ENCODE peak calls at places on chromosomes 13 and 19, in nine cellular contexts. D, H, S, N, E, M, B, F and A are unnamed samples.

GRCh38 chr13:36769126-36769525 is 49.9 kb upstream of the RFXAP start:
- DNase-seq in D (no peak), H (no peak), S (no peak), N (no peak), E (no peak), M (no peak), B (no peak), F (no peak), A (no peak)

GRCh38 chr13:113732961-113733950 is 25.8 kb upstream of the TMEM255B start:
- DNase-seq in D (no peak), H (no peak), S (no peak), N (no peak), E (peak; percentile 9), M (peak; percentile 24), B (no peak), F (peak; percentile 47), A (no peak)

GRCh38 chr13:100811906-100812305 is 137.3 kb upstream of the TMTC4 start:
- DNase-seq in D (no peak), H (no peak), S (no peak), N (no peak), E (no peak), M (no peak), B (no peak), F (no peak), A (no peak)

GRCh38 chr13:110382229-110382628 is 75.1 kb downstream of the COL4A2 start:
- DNase-seq in D (no peak), H (peak; percentile 87), S (no peak), N (no peak), E (no peak), M (no peak), B (no peak), F (no peak), A (no peak)

GRCh38 chr19:29328586-29328985 is 115.6 kb upstream of the UQCRFS1 start:
- DNase-seq in D (no peak), H (no peak), S (no peak), N (no peak), E (no peak), M (no peak), B (no peak), F (no peak), A (no peak)

GRCh38 chr13:25575562-25575961 is 203.8 kb downstream of the ATP8A2 start:
- DNase-seq in D (no peak), H (no peak), S (no peak), N (no peak), E (no peak), M (no peak), B (no peak), F (no peak), A (no peak)

GRCh38 chr19:33233056-33233873 is 7.6 kb upstream of the SLC7A10 start:
- DNase-seq in D (no peak), H (no peak), S (no peak), N (no peak), E (no peak), M (no peak), B (no peak), F (no peak), A (no peak)

GRCh38 chr13:49810464-49810824 is 18.0 kb upstream of the KPNA3 start:
- DNase-seq in D (no peak), H (no peak), S (no peak), N (no peak), E (no peak), M (no peak), B (peak; percentile 45), F (no peak), A (no peak)

GRCh38 chr19:14363203-14364097 is 17.8 kb upstream of the ADGRE5 start:
- DNase-seq in D (peak; percentile 94), H (peak; percentile 92), S (peak; percentile 88), N (peak; percentile 31), E (peak; percentile 51), M (peak; percentile 84), B (peak; percentile 69), F (no peak), A (peak; percentile 78)

GRCh38 chr19:19270749-19271571 is 2.1 kb downstream of the TM6SF2 start:
- DNase-seq in D (no peak), H (peak; percentile 60), S (no peak), N (no peak), E (no peak), M (no peak), B (no peak), F (no peak), A (no peak)

GRCh38 chr13:114313061-114313860 is 1.0 kb upstream of the CHAMP1 start:
- DNase-seq in D (no peak), H (peak; percentile 80), S (no peak), N (peak; percentile 18), E (no peak), M (no peak), B (no peak), F (no peak), A (no peak)

GRCh38 chr19:29216021-29216420 is 3.1 kb upstream of the UQCRFS1 start:
- DNase-seq in D (peak; percentile 24), H (no peak), S (no peak), N (no peak), E (no peak), M (no peak), B (no peak), F (no peak), A (no peak)

GRCh38 chr13:93309886-93310520 is 83.4 kb downstream of the GPC6 start:
- DNase-seq in D (no peak), H (peak; percentile 86), S (no peak), N (no peak), E (no peak), M (no peak), B (peak; percentile 48), F (no peak), A (no peak)

GRCh38 chr19:491146-491741 is 5.0 kb upstream of the MADCAM1 start:
- DNase-seq in D (peak; percentile 48), H (peak; percentile 37), S (no peak), N (peak; percentile 42), E (no peak), M (no peak), B (peak; percentile 26), F (peak; percentile 63), A (peak; percentile 81)

GRCh38 chr13:75432045-75432444 is 49.9 kb downstream of the TBC1D4 start:
- DNase-seq in D (peak; percentile 24), H (no peak), S (no peak), N (no peak), E (no peak), M (no peak), B (no peak), F (no peak), A (no peak)

GRCh38 chr19:5492813-5493409 is 37.7 kb downstream of the ZNRF4 start:
- DNase-seq in D (no peak), H (peak; percentile 84), S (no peak), N (no peak), E (no peak), M (no peak), B (no peak), F (no peak), A (no peak)

GRCh38 chr13:93146584-93147292 is 79.9 kb upstream of the GPC6 start:
- DNase-seq in D (no peak), H (no peak), S (no peak), N (no peak), E (no peak), M (no peak), B (peak; percentile 28), F (no peak), A (no peak)

DNA sequence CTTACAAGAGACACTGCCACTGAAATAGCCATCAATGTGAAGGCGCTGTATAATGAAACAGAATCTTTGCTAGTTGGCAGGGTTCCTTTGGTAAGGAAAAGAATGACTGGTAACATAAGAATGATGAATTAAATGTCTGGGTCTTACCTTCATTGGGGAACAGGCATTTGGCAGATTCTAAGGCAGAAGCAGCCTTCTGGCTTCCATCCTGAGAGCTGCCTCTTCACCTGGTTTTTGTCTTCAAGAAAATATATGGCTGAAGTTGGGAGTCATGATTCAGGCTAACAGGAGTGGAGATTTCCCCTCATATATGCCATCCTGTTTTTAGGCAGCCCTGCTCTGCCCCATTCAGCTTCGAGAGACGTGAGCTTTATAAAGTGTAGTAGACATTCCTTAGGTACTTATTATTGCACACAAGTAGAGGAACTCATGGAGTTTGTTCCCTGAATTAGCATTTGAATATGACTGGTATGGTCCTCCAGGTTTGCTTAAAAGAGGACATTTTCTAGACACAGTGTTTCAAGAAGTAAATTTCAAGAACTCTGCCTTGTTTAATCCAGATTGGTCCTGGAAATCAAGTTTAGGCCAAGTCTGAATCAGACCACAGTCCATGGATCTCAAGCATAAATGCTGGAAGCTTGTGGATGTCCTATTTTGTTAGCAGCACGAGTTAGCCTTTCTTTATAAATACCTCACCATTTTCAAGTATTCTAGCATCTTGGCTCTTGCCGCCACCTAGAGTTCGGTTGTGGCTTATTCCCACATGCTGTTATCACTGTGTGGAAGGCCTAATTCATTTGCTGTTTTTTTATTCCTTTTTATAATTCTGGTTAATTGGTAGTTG is 56.2 kb upstream of the AKAP11 start:
- DNase-seq in D (peak; percentile 77), H (peak; percentile 26), S (no peak), N (no peak), E (no peak), M (no peak), B (peak; percentile 55), F (no peak), A (no peak)
- TF ChIP-seq CTCF in D (peak; percentile 87), H (peak; percentile 70), S (peak; percentile 38), N (no peak), E (peak; percentile 15), M (peak; percentile 43), B (peak; percentile 68), F (no peak), A (no peak)

DNA sequence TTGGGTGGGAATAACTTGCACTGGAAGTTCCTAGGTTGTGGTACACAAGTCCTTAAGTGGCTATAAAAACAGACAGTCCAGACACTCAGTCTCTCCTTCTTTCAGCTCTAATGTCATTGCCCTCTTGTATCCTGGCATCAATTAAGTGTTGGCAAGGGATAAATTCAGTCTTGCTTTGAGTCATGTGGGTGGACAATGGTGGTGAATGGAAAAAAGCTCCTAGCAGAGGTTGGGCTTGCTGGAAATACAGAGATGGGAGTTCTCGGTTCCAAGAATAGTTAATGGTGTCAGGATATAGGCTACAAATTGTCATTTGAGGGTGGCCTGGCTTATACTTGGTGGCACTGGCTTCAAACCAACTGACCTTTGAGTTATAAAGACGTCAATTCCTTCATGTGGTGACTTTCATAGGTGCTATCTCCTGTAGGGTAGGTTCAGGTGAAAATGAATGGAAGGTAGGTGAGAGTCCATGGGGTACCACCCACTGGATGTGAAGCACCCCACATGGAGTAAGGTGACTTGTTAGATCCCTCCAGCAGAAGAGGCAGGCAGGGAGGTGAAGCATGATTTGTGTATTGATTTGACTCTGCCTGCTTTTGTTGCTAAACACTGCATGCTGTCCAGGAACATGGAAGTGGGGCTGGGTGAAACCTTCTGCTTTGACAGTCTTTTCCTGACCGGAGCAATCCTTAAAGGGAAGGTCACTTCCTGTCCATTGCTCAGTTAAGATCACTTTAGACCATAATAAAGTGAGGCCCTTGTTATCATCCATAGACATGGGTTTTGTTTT is 102.0 kb downstream of the LACC1 start:
- DNase-seq in D (no peak), H (no peak), S (no peak), N (no peak), E (no peak), M (no peak), B (no peak), F (no peak), A (no peak)
- H3K27ac ChIP-seq in D (no peak overlapping the region), H (no peak overlapping the region), S (no peak overlapping the region), N (no peak overlapping the region), E (no peak overlapping the region), M (no peak overlapping the region), B (no peak overlapping the region), F (no peak overlapping the region), A (no peak overlapping the region)

GRCh38 chr13:32735859-32736258 is 149.6 kb downstream of the PDS5B start:
- DNase-seq in D (no peak), H (no peak), S (no peak), N (no peak), E (no peak), M (no peak), B (no peak), F (no peak), A (no peak)
- TF ChIP-seq CTCF in D (no peak), H (no peak), S (no peak), N (no peak), E (no peak), M (no peak), B (no peak), F (no peak), A (no peak)

GRCh38 chr19:48554385-48555091 is 2.6 kb downstream of the SULT2B1 start:
- DNase-seq in D (peak; percentile 95), H (no peak), S (no peak), N (no peak), E (peak; percentile 50), M (no peak), B (peak; percentile 87), F (no peak), A (no peak)
- H3K27ac ChIP-seq in D (peak overlapping the region; percentile 92), H (no peak overlapping the region), S (no peak overlapping the region), N (no peak overlapping the region), E (peak overlapping the region; percentile 62), M (peak overlapping the region; percentile 49), B (peak overlapping the region; percentile 87), F (no peak overlapping the region), A (no peak overlapping the region)